ENCODE peak calls at places on chromosomes 7 and 10, in eight cellular contexts. O is small intestine, S is tibial artery, W is IMR-90, Y is neuronal stem cell, H is A549, K is hepatocyte, P is aorta. G is an unnamed sample. For H3K4me1, the result is how much of the 10 kb centered on the place peaks cover.

GRCh38 chr10:30392564-30392990 is 41.4 kb upstream of the MAP3K8 start:
- DNase-seq in O (peak), W (peak), S (peak), Y (peak), H (peak), K (peak), P (peak), G (peak)

GRCh38 chr10:72953687-72954086 is 919 bp downstream of the PLA2G12B start:
- DNase-seq in P (no peak), S (no peak), W (no peak), O (peak), K (peak), H (no peak), Y (peak), G (no peak)

GRCh38 chr10:100670828-100671479 is 74.4 kb upstream of the PAX2 start:
- DNase-seq in O (peak), S (no peak), W (no peak), Y (no peak), H (peak), P (peak), K (peak), G (no peak)

GRCh38 chr7:99638731-99639130 is 22.0 kb downstream of the ZSCAN25 start:
- DNase-seq in S (no peak), K (no peak), Y (no peak), H (no peak), P (no peak), W (no peak), O (no peak), G (no peak)

GRCh38 chr10:99966306-99966705 is 43.4 kb downstream of the DNMBP start:
- DNase-seq in K (peak), O (peak), W (peak), H (peak), Y (no peak), P (no peak), S (no peak), G (no peak)

GRCh38 chr7:42181566-42181965 is 55.4 kb downstream of the GLI3 start:
- DNase-seq in Y (no peak), H (no peak), K (no peak), O (no peak), P (no peak), S (no peak), W (no peak), G (no peak)

GRCh38 chr7:117124585-117125220 is 171.4 kb downstream of the ST7 start:
- DNase-seq in Y (no peak), O (peak), H (peak), P (peak), K (peak), W (peak), S (peak), G (no peak)

GRCh38 chr7:106618480-106618879 is 42.5 kb downstream of the CCDC71L start:
- DNase-seq in S (no peak), P (no peak), K (no peak), W (peak), O (no peak), H (no peak), Y (no peak), G (no peak)

GRCh38 chr7:113291058-113291457 is 172.7 kb upstream of the SMIM30 start:
- DNase-seq in Y (no peak), W (no peak), P (no peak), H (no peak), K (no peak), O (no peak), S (no peak), G (no peak)

GRCh38 chr7:151470656-151471180 is 30.8 kb upstream of the CRYGN start:
- DNase-seq in Y (peak), O (no peak), K (no peak), W (no peak), H (no peak), P (no peak), S (no peak), G (no peak)

GRCh38 chr7:142030294-142030693 is 34.6 kb downstream of the MGAM start:
- DNase-seq in K (no peak), S (no peak), P (no peak), W (no peak), Y (no peak), H (peak), O (no peak), G (no peak)

GRCh38 chr7:126856691-126857291 is 395.9 kb downstream of the GRM8 start:
- DNase-seq in P (no peak), O (peak), K (peak), Y (peak), S (no peak), W (no peak), H (peak), G (no peak)

GRCh38 chr7:154729056-154729455 is 273.9 kb downstream of the PAXIP1 start:
- DNase-seq in S (no peak), K (no peak), O (no peak), W (no peak), Y (no peak), H (no peak), P (no peak), G (no peak)

GRCh38 chr10:49569031-49569765 is 30.3 kb upstream of the ERCC6 start:
- DNase-seq in O (no peak), S (no peak), Y (no peak), H (no peak), W (peak), K (no peak), P (no peak), G (no peak)

GRCh38 chr7:94056796-94057207 is 52.6 kb upstream of the BET1 start:
- DNase-seq in Y (no peak), O (no peak), H (peak), S (no peak), K (no peak), P (no peak), W (peak), G (no peak)

GRCh38 chr7:128915271-128915819 is 4.8 kb upstream of the KCP start:
- DNase-seq in Y (no peak), O (no peak), W (no peak), H (no peak), K (no peak), S (peak), P (peak), G (no peak)

GRCh38 chr10:11678074-11678793 is 63.9 kb upstream of the ECHDC3 start:
- DNase-seq in Y (no peak), W (no peak), K (no peak), H (no peak), O (no peak), P (no peak), S (no peak), G (no peak)

GRCh38 chr7:123571187-123571586 is 13.6 kb upstream of the NDUFA5 start:
- DNase-seq in S (no peak), O (no peak), Y (no peak), W (no peak), H (no peak), P (no peak), K (no peak), G (no peak)

GRCh38 chr10:51311232-51311631 is 236.9 kb downstream of the PRKG1 start:
- DNase-seq in H (no peak), O (no peak), Y (no peak), K (no peak), W (peak), S (no peak), P (no peak), G (no peak)

GRCh38 chr10:7667262-7668141 is 736 bp upstream of the ITIH5 start:
- DNase-seq in Y (peak), H (no peak), S (peak), W (no peak), O (no peak), P (peak), K (peak), G (peak)

GRCh38 chr7:138194567-138194966 is 118.3 kb downstream of the AKR1D1 start:
- DNase-seq in W (no peak), Y (no peak), O (no peak), H (no peak), K (no peak), S (no peak), P (no peak), G (no peak)
- H3K27ac ChIP-seq in W (no peak), Y (no peak), O (no peak), H (no peak), K (no peak), S (no peak), P (no peak), G (no peak)

GRCh38 chr10:127922206-127922605 is 15.3 kb downstream of the PTPRE start:
- DNase-seq in K (no peak), H (no peak), W (no peak), P (no peak), Y (no peak), O (no peak), S (no peak), G (no peak)
- H3K4me1 ChIP-seq in K (under half), H (under half), W (under half), P (under half), Y (under half), O (under half), S (under half), G (under half)

GRCh38 chr10:78731675-78732074 is 337.1 kb upstream of the ZMIZ1 start:
- DNase-seq in P (no peak), K (no peak), O (no peak), H (no peak), W (no peak), S (no peak), Y (no peak), G (no peak)
- H3K27ac ChIP-seq in P (no peak), K (no peak), O (no peak), H (no peak), W (no peak), S (no peak), Y (no peak), G (no peak)

GRCh38 chr10:22634093-22634492 is 80.3 kb downstream of the PIP4K2A start:
- DNase-seq in O (peak), S (no peak), P (no peak), K (no peak), H (no peak), Y (no peak), W (no peak), G (no peak)

GRCh38 chr10:22631646-22632278 is 82.6 kb downstream of the PIP4K2A start:
- DNase-seq in O (no peak), H (no peak), K (no peak), Y (no peak), S (no peak), P (no peak), W (peak), G (no peak)

GRCh38 chr10:22634606-22635467 is 79.5 kb downstream of the PIP4K2A start:
- DNase-seq in P (no peak), H (no peak), Y (no peak), K (no peak), O (no peak), S (no peak), W (no peak), G (no peak)

GRCh38 chr10:22633106-22633505 is 81.3 kb downstream of the PIP4K2A start:
- DNase-seq in W (no peak), H (no peak), Y (no peak), K (no peak), S (no peak), P (no peak), O (no peak), G (no peak)

DNA sequence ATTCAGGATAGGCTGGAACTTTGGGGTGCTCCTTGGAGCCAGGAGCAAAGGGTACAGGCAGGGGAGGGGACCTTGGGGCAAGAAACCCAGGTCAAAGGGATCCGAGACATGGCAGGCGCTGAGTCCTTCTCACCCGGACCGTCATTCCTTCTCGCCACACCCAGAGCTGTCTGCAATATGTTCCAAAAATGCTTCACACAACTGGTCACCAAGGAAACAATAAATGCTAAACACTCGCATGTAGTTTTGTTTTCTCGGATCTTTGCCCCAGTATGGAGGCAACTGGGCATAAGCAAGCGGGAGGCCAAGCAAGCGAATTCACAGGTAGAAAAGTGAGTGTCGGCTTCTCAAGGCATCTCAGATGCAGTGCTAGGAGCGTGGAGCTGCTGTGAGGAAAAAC is 80.8 kb downstream of the PIP4K2A start:
- DNase-seq in P (no peak), H (no peak), S (no peak), K (no peak), Y (no peak), W (no peak), O (no peak), G (no peak)
- H3K4me1 ChIP-seq in P (under half), H (under half), S (under half), K (under half), Y (under half), W (under half), O (under half), G (under half)

GRCh38 chr7:2819954-2820397 is 24.1 kb downstream of the GNA12 start:
- DNase-seq in H (no peak), W (no peak), P (no peak), O (no peak), S (no peak), Y (no peak), K (no peak), G (no peak)
- H3K27ac ChIP-seq in H (peak), W (peak), P (no peak), O (no peak), S (peak), Y (no peak), K (peak), G (no peak)

GRCh38 chr10:95835911-95836310 is 71.9 kb upstream of the CC2D2B start:
- DNase-seq in H (no peak), P (no peak), K (no peak), Y (no peak), W (no peak), O (no peak), S (no peak), G (no peak)
- H3K4me1 ChIP-seq in H (under half), P (under half), K (under half), Y (under half), W (under half), O (under half), S (under half), G (under half)

DNA sequence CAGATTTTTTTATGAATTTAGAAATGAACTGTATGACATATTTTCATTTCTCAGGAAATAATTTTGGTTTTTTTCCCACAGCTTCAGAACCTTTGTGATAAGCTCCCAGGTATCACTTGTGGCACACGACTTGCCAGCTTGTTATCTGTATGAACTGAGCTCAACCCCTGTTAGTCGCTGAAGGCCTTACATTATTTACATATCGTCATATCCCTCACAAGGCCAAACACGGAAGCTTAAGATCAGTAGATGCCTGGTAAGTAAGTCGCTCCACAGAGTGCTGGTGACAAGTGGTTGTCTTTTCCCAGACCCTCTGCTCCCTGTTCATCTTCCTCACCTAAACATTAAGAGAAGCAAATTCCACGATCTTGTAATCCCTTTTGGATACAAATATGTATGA is 55.2 kb downstream of the RAPGEF5 start:
- DNase-seq in W (no peak), H (no peak), Y (no peak), O (peak), P (no peak), K (peak), S (no peak), G (no peak)
- H3K27ac ChIP-seq in W (no peak), H (no peak), Y (no peak), O (peak), P (no peak), K (peak), S (peak), G (no peak)

DNA sequence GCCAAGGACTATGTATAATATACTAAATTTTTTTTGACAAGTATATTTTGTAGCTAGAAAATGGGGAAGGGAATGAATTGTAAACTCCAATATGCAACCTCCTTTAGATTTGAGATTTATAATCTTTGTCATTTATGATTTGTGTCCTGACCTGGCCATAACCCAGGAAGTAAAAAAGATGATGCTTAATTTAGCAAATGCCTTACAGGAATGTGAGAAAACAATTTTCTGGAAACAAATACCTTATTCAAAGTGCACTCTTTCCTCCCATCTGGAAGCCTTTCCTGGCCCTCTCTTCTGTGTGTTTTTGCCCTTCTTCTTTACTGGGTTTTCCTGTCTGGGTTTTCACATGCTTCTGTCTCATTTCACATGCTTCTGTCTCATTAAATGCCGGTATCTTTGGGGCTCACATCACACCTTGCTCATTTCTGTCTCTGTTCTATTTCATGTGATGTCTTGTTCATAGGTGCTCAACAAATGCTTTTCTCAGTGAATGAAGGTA is 149.2 kb downstream of the RAPGEF5 start:
- DNase-seq in K (no peak), O (no peak), P (no peak), W (no peak), H (no peak), S (no peak), Y (no peak), G (no peak)
- H3K4me1 ChIP-seq in K (under half), O (under half), P (under half), W (under half), H (under half), S (half or more), Y (under half), G (under half)

GRCh38 chr7:101974365-101974764 is 156.9 kb downstream of the CUX1 start:
- DNase-seq in Y (no peak), O (no peak), P (no peak), W (no peak), H (no peak), K (no peak), S (no peak), G (no peak)

GRCh38 chr7:101977249-101977648 is 159.8 kb downstream of the CUX1 start:
- DNase-seq in P (no peak), W (no peak), S (no peak), O (no peak), H (no peak), K (no peak), Y (no peak), G (no peak)

GRCh38 chr7:101973130-101973529 is 155.7 kb downstream of the CUX1 start:
- DNase-seq in Y (no peak), P (no peak), K (no peak), S (no peak), W (no peak), O (no peak), H (no peak), G (no peak)

GRCh38 chr7:101972627-101973026 is 155.2 kb downstream of the CUX1 start:
- DNase-seq in Y (no peak), O (no peak), W (no peak), K (no peak), H (no peak), S (no peak), P (no peak), G (no peak)

DNA sequence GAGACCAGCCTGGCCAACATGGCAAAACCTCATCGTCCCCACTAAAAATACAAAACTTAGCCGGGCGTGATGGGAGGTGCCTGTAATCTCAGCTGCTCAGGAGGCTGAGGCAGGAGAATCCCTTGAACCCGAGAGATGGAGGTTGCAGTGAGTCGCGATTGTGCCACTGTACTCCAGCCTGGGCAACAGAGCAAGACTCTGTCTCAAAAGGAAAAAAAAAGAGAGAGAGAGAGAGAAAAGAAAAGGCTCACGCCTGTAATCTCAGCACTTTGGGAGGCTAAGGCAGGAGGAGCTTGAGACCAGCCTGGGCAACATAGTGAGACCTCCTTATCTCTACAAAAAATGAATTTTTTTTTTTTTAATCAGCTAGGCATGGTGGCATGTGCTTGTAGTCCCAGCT is 157.6 kb downstream of the CUX1 start:
- DNase-seq in W (no peak), S (no peak), Y (no peak), K (no peak), O (no peak), H (no peak), P (no peak), G (no peak)
- H3K27ac ChIP-seq in W (no peak), S (no peak), Y (no peak), K (peak), O (no peak), H (peak), P (no peak), G (no peak)

GRCh38 chr10:64038097-64038496 is 516.9 kb downstream of the REEP3 start:
- DNase-seq in S (no peak), K (no peak), Y (no peak), W (no peak), H (no peak), P (no peak), O (no peak), G (no peak)

GRCh38 chr10:64036996-64037666 is 515.9 kb downstream of the REEP3 start:
- DNase-seq in K (no peak), P (no peak), Y (no peak), W (no peak), H (no peak), O (no peak), S (no peak), G (no peak)

GRCh38 chr10:64039208-64039607 is 518.0 kb downstream of the REEP3 start:
- DNase-seq in P (no peak), Y (no peak), K (no peak), H (no peak), O (no peak), S (no peak), W (no peak), G (no peak)

GRCh38 chr10:64033710-64034109 is 512.5 kb downstream of the REEP3 start:
- DNase-seq in K (no peak), Y (no peak), S (no peak), O (no peak), W (no peak), H (no peak), P (no peak), G (no peak)

DNA sequence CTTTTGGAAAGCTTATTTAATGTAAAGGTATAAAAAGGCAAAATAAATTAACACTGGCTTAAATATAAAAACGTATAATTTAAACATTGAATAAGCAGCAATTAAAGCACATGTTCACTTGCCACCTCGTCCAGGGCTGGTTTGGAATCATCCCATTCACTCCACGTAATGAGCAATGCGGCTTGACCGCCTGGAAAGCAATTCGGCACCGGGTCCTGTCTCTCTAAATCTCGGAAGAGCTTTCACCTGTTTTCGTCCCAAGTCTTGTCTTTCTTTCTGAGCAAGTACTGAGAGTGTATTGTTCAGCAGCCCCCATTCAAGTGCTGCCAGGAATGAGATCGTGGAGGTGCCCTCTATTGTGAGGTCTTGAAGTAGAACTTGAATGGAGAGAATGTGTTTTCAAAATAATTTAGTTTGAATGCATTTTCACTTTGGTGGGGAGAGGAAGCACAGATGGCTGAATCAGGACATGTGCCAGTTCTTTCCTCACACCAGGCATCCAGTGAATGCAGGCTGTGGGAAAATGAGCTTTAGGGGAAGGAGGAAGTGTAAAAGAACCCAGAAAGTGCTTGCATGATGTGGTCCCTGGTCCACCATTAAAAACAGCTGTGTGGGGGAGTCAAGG is 515.2 kb downstream of the REEP3 start:
- DNase-seq in S (no peak), W (no peak), P (no peak), K (no peak), Y (no peak), O (no peak), H (no peak), G (no peak)
- H3K4me1 ChIP-seq in S (under half), W (under half), P (under half), K (under half), Y (under half), O (under half), H (under half), G (under half)